ENCODE peak calls at places on chromosomes 7 and 10, in six cellular contexts. One of them, this sample, is unnamed.

GRCh38 chr7:42197391-42197790 is 39.6 kb downstream of the GLI3 start:
- DNase-seq in HCT116: no peak
- DNase-seq in HepG2: no peak
- DNase-seq in K562: no peak
- DNase-seq in H1: no peak
- DNase-seq in GM12878: no peak
- DNase-seq in this sample: no peak

GRCh38 chr10:87659571-87660483 is at the start of gene PAPSS2:
- DNase-seq in HCT116: no peak
- DNase-seq in HepG2: no peak
- DNase-seq in K562: no peak
- DNase-seq in H1: no peak
- DNase-seq in GM12878: no peak
- DNase-seq in this sample: no peak

GRCh38 chr10:109450702-109451101 is 472.6 kb downstream of the XPNPEP1 start:
- DNase-seq in HCT116: no peak
- DNase-seq in HepG2: no peak
- DNase-seq in K562: no peak
- DNase-seq in H1: no peak
- DNase-seq in GM12878: no peak
- DNase-seq in this sample: peak

GRCh38 chr7:32100508-32100907 is 30.3 kb upstream of the PDE1C start:
- DNase-seq in HCT116: no peak
- DNase-seq in HepG2: no peak
- DNase-seq in K562: no peak
- DNase-seq in H1: no peak
- DNase-seq in GM12878: no peak
- DNase-seq in this sample: no peak

GRCh38 chr10:48678041-48678440 is 6.6 kb upstream of the WDFY4 start:
- DNase-seq in HCT116: no peak
- DNase-seq in HepG2: no peak
- DNase-seq in K562: no peak
- DNase-seq in H1: no peak
- DNase-seq in GM12878: no peak
- DNase-seq in this sample: no peak

GRCh38 chr10:11551915-11552602 is 59.4 kb downstream of the USP6NL start:
- DNase-seq in HCT116: peak
- DNase-seq in HepG2: peak
- DNase-seq in K562: peak
- DNase-seq in H1: no peak
- DNase-seq in GM12878: no peak
- DNase-seq in this sample: no peak

GRCh38 chr10:119341236-119342016 is 134.1 kb downstream of the GRK5 start:
- DNase-seq in HCT116: no peak
- DNase-seq in HepG2: peak
- DNase-seq in K562: no peak
- DNase-seq in H1: no peak
- DNase-seq in GM12878: no peak
- DNase-seq in this sample: no peak

GRCh38 chr7:40546616-40547501 is 412.1 kb downstream of the SUGCT start:
- DNase-seq in HCT116: no peak
- DNase-seq in HepG2: no peak
- DNase-seq in K562: no peak
- DNase-seq in H1: no peak
- DNase-seq in GM12878: no peak
- DNase-seq in this sample: no peak

GRCh38 chr7:129610709-129611245 is 743 bp upstream of the NRF1 start:
- DNase-seq in HCT116: no peak
- DNase-seq in HepG2: no peak
- DNase-seq in K562: peak
- DNase-seq in H1: no peak
- DNase-seq in GM12878: no peak
- DNase-seq in this sample: no peak

GRCh38 chr10:92689663-92690210 is at the start of gene HHEX:
- DNase-seq in HCT116: peak
- DNase-seq in HepG2: peak
- DNase-seq in K562: peak
- DNase-seq in H1: no peak
- DNase-seq in GM12878: no peak
- DNase-seq in this sample: no peak

GRCh38 chr7:155214328-155214986 is 83.2 kb upstream of the INSIG1 start:
- DNase-seq in HCT116: no peak
- DNase-seq in HepG2: no peak
- DNase-seq in K562: peak
- DNase-seq in H1: no peak
- DNase-seq in GM12878: no peak
- DNase-seq in this sample: no peak

GRCh38 chr10:112195224-112195623 is 11.7 kb upstream of the GPAM start:
- DNase-seq in HCT116: no peak
- DNase-seq in HepG2: no peak
- DNase-seq in K562: no peak
- DNase-seq in H1: no peak
- DNase-seq in GM12878: no peak
- DNase-seq in this sample: no peak

GRCh38 chr7:131196808-131197207 is 130.9 kb upstream of the MKLN1 start:
- DNase-seq in HCT116: no peak
- DNase-seq in HepG2: no peak
- DNase-seq in K562: no peak
- DNase-seq in H1: no peak
- DNase-seq in GM12878: no peak
- DNase-seq in this sample: no peak

GRCh38 chr10:92573091-92573797 is 649 bp downstream of the IDE start:
- DNase-seq in HCT116: no peak
- DNase-seq in HepG2: no peak
- DNase-seq in K562: peak
- DNase-seq in H1: no peak
- DNase-seq in GM12878: no peak
- DNase-seq in this sample: no peak

GRCh38 chr7:12244129-12244528 is 33.0 kb downstream of the TMEM106B start:
- DNase-seq in HCT116: peak
- DNase-seq in HepG2: peak
- DNase-seq in K562: peak
- DNase-seq in H1: peak
- DNase-seq in GM12878: no peak
- DNase-seq in this sample: peak

GRCh38 chr10:5971886-5972285 is 5.5 kb downstream of the IL15RA start:
- DNase-seq in HCT116: no peak
- DNase-seq in HepG2: no peak
- DNase-seq in K562: no peak
- DNase-seq in H1: no peak
- DNase-seq in GM12878: no peak
- DNase-seq in this sample: no peak

GRCh38 chr10:92799591-92799990 is 48.7 kb upstream of the EXOC6 start:
- DNase-seq in HCT116: no peak
- DNase-seq in HepG2: no peak
- DNase-seq in K562: no peak
- DNase-seq in H1: no peak
- DNase-seq in GM12878: no peak
- DNase-seq in this sample: no peak

GRCh38 chr7:123621707-123622106 is 20.1 kb downstream of the ASB15 start:
- DNase-seq in HCT116: no peak
- DNase-seq in HepG2: no peak
- DNase-seq in K562: no peak
- DNase-seq in H1: no peak
- DNase-seq in GM12878: no peak
- DNase-seq in this sample: no peak

GRCh38 chr10:6507311-6507710 is 72.8 kb downstream of the PRKCQ start:
- DNase-seq in HCT116: no peak
- DNase-seq in HepG2: no peak
- DNase-seq in K562: no peak
- DNase-seq in H1: no peak
- DNase-seq in GM12878: peak
- DNase-seq in this sample: no peak

GRCh38 chr10:17562572-17562971 is 54.6 kb downstream of the HACD1 start:
- DNase-seq in HCT116: no peak
- DNase-seq in HepG2: no peak
- DNase-seq in K562: peak
- DNase-seq in H1: no peak
- DNase-seq in GM12878: no peak
- DNase-seq in this sample: peak

GRCh38 chr7:77318019-77318418 is 98.1 kb downstream of the GSAP start:
- DNase-seq in HCT116: no peak
- DNase-seq in HepG2: no peak
- DNase-seq in K562: no peak
- DNase-seq in H1: no peak
- DNase-seq in GM12878: no peak
- DNase-seq in this sample: no peak

GRCh38 chr10:128897414-128897928 is 569.6 kb upstream of the MGMT start:
- DNase-seq in HCT116: no peak
- DNase-seq in HepG2: no peak
- DNase-seq in K562: no peak
- DNase-seq in H1: no peak
- DNase-seq in GM12878: no peak
- DNase-seq in this sample: no peak

GRCh38 chr10:22705534-22705933 is 8.8 kb downstream of the PIP4K2A start:
- DNase-seq in HCT116: no peak
- DNase-seq in HepG2: no peak
- DNase-seq in K562: no peak
- DNase-seq in H1: no peak
- DNase-seq in GM12878: no peak
- DNase-seq in this sample: no peak

GRCh38 chr10:119251315-119251708 is 43.9 kb downstream of the GRK5 start:
- DNase-seq in HCT116: no peak
- DNase-seq in HepG2: no peak
- DNase-seq in K562: peak
- DNase-seq in H1: no peak
- DNase-seq in GM12878: no peak
- DNase-seq in this sample: no peak

DNA sequence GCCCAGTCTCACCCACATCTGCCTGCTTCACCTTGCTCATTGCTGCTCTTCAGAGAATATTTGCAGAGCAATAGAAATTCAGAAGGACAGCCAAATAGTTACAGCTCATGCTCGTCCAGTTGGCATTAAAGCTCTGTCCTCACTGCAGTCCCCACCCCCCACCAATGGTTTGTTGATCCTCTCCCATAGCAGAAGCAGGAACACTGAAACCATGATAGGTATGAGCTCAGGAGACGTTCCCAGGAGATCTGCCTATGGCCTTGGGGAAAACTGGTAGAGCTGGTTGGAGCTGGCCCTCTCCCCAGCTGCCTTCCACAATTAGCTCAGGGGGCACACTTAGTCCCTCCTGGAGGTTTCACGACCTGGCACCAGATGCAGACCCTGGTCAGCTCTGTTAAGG is 68.6 kb upstream of the KMT2C start:
- DNase-seq in HCT116: no peak
- DNase-seq in HepG2: no peak
- DNase-seq in K562: no peak
- DNase-seq in H1: no peak
- DNase-seq in GM12878: no peak
- DNase-seq in this sample: no peak
- TF ChIP-seq ZNF274 in HCT116: no peak
- TF ChIP-seq ZNF274 in HepG2: no peak
- TF ChIP-seq ZNF274 in K562: no peak
- TF ChIP-seq ZNF274 in H1: no peak
- TF ChIP-seq ZNF274 in GM12878: no peak
- TF ChIP-seq ZNF274 in this sample: no peak

GRCh38 chr10:103736044-103736443 is 119.3 kb downstream of the SH3PXD2A start:
- DNase-seq in HCT116: no peak
- DNase-seq in HepG2: no peak
- DNase-seq in K562: no peak
- DNase-seq in H1: no peak
- DNase-seq in GM12878: no peak
- DNase-seq in this sample: no peak

GRCh38 chr10:103736763-103737162 is 118.6 kb downstream of the SH3PXD2A start:
- DNase-seq in HCT116: peak
- DNase-seq in HepG2: peak
- DNase-seq in K562: peak
- DNase-seq in H1: peak
- DNase-seq in GM12878: no peak
- DNase-seq in this sample: no peak

GRCh38 chr10:103739039-103739764 is 116.2 kb downstream of the SH3PXD2A start:
- DNase-seq in HCT116: no peak
- DNase-seq in HepG2: no peak
- DNase-seq in K562: no peak
- DNase-seq in H1: no peak
- DNase-seq in GM12878: no peak
- DNase-seq in this sample: peak

GRCh38 chr10:103740683-103741082 is 114.7 kb downstream of the SH3PXD2A start:
- DNase-seq in HCT116: no peak
- DNase-seq in HepG2: no peak
- DNase-seq in K562: no peak
- DNase-seq in H1: no peak
- DNase-seq in GM12878: no peak
- DNase-seq in this sample: no peak

DNA sequence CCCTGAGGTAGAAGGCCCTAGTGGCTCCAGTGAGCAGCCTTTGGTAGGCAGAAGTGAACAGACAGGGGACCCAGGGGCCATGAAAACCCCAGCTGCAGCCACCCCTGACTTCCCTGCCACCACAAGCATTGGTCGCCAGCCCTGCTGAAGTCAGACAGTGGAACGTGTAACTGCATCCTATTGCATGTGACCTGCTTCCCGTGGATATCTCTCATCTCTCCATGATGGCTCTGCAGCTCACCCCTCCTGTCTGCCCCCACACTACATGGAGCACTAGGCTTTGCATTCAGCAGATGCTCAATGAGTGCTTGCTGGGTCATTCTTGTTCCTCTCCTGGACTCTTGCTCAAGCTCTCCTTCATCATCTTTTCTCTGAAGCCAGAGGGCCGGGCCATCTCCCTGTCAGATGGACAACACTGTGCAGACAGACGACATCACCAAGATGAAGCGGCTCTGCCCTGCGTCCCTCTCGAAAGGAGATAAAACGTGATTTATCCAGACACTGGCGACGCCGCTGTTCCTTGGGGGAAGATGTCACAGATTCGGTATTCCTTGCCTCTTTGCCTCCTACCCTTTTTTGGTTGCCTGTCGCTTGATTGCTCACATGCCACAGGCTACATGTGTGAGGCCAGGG is 117.5 kb downstream of the SH3PXD2A start:
- DNase-seq in HCT116: no peak
- DNase-seq in HepG2: no peak
- DNase-seq in K562: no peak
- DNase-seq in H1: no peak
- DNase-seq in GM12878: no peak
- DNase-seq in this sample: no peak
- TF ChIP-seq ZNF274 in HCT116: no peak
- TF ChIP-seq ZNF274 in HepG2: no peak
- TF ChIP-seq ZNF274 in K562: no peak
- TF ChIP-seq ZNF274 in H1: no peak
- TF ChIP-seq ZNF274 in GM12878: no peak
- TF ChIP-seq ZNF274 in this sample: no peak

DNA sequence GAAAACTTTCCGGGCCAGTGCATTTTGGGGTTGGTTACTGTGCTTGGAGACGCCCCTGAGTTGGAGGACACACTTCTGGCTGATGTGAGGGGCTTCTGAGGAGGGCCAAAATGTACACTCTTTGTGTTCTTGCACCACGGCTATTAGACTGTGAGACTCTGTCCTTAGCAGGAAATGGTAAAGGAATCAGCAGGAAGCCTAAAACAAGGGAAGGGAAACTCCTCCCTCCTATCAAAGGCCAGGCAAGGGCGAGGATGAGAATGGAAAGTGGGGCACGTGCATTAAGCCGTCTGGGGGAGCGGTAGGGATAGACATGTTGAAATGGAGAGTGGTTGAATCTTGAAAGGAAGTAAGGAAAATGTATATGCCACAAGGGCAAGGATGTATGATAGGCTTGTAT is 1.8 kb upstream of the SRGN start:
- DNase-seq in HCT116: no peak
- DNase-seq in HepG2: no peak
- DNase-seq in K562: peak
- DNase-seq in H1: no peak
- DNase-seq in GM12878: no peak
- DNase-seq in this sample: no peak
- TF ChIP-seq ZNF274 in HCT116: no peak
- TF ChIP-seq ZNF274 in HepG2: no peak
- TF ChIP-seq ZNF274 in K562: no peak
- TF ChIP-seq ZNF274 in H1: no peak
- TF ChIP-seq ZNF274 in GM12878: no peak
- TF ChIP-seq ZNF274 in this sample: no peak

GRCh38 chr7:17593854-17594419 is 295.5 kb downstream of the AHR start:
- DNase-seq in HCT116: no peak
- DNase-seq in HepG2: no peak
- DNase-seq in K562: no peak
- DNase-seq in H1: no peak
- DNase-seq in GM12878: no peak
- DNase-seq in this sample: no peak
- TF ChIP-seq ZNF274 in HCT116: no peak
- TF ChIP-seq ZNF274 in HepG2: no peak
- TF ChIP-seq ZNF274 in K562: no peak
- TF ChIP-seq ZNF274 in H1: no peak
- TF ChIP-seq ZNF274 in GM12878: no peak
- TF ChIP-seq ZNF274 in this sample: no peak